ENCODE peak calls at places on chromosomes 12 and 14, in four cellular contexts. F is PC-3, H is HCT116, Q is H1. A is an unnamed sample. For H3K4me1, the result is how much of the 10 kb centered on the place peaks cover.

GRCh38 chr12:8081228-8081920 is 700 bp upstream of the NECAP1 start:
- DNase-seq in Q (no peak), F (no peak), H (no peak), A (peak)

GRCh38 chr14:100440207-100440631 is 117.1 kb downstream of the SLC25A47 start:
- DNase-seq in H (no peak), F (peak), Q (peak), A (no peak)

GRCh38 chr14:78700236-78700635 is 530.1 kb downstream of the NRXN3 start:
- DNase-seq in H (no peak), Q (no peak), F (peak), A (no peak)

GRCh38 chr12:108699955-108700563 is 31.3 kb downstream of the CORO1C start:
- DNase-seq in F (no peak), Q (no peak), H (no peak), A (no peak)

GRCh38 chr14:69716483-69717187 is 50.3 kb upstream of the SRSF5 start:
- DNase-seq in H (no peak), F (peak), Q (no peak), A (peak)

GRCh38 chr14:102525213-102526143 is 15.9 kb upstream of the ANKRD9 start:
- DNase-seq in F (peak), Q (no peak), H (peak), A (peak)

GRCh38 chr12:79514730-79515525 is 175.8 kb downstream of the PAWR start:
- DNase-seq in F (no peak), H (no peak), Q (no peak), A (no peak)

GRCh38 chr14:69711471-69712216 is 55.3 kb upstream of the SRSF5 start:
- DNase-seq in H (no peak), F (no peak), Q (no peak), A (no peak)

GRCh38 chr12:8603858-8604257 is 8.8 kb downstream of the AICDA start:
- DNase-seq in H (no peak), Q (no peak), F (no peak), A (no peak)

GRCh38 chr12:19669793-19670192 is 230.5 kb downstream of the AEBP2 start:
- DNase-seq in H (no peak), Q (no peak), F (no peak), A (no peak)

GRCh38 chr14:77524536-77524935 is 25.9 kb upstream of the ISM2 start:
- DNase-seq in Q (no peak), F (no peak), H (no peak), A (no peak)

GRCh38 chr12:74689071-74689655 is 151.5 kb downstream of the ATXN7L3B start:
- DNase-seq in H (peak), F (peak), Q (no peak), A (peak)

GRCh38 chr12:109466305-109466704 is 10.8 kb downstream of the KCTD10 start:
- DNase-seq in H (no peak), Q (no peak), F (no peak), A (no peak)

GRCh38 chr14:92914087-92914656 is 8.8 kb upstream of the CHGA start:
- DNase-seq in Q (peak), F (peak), H (no peak), A (peak)

GRCh38 chr12:109739747-109740693 is 26.4 kb downstream of the FAM222A start:
- DNase-seq in H (no peak), Q (peak), F (no peak), A (no peak)

GRCh38 chr14:24115451-24116110 is 832 bp upstream of the NRL start:
- DNase-seq in H (no peak), Q (no peak), F (no peak), A (no peak)

GRCh38 chr12:55829967-55830600 is 697 bp upstream of the DNAJC14 start:
- DNase-seq in H (no peak), F (peak), Q (peak), A (no peak)

GRCh38 chr12:104805186-104805585 is 152.9 kb downstream of the SLC41A2 start:
- DNase-seq in Q (no peak), F (peak), H (no peak), A (no peak)

GRCh38 chr12:127174881-127175280 is 1092.1 kb upstream of the TMEM132C start:
- DNase-seq in H (no peak), F (peak), Q (no peak), A (no peak)

GRCh38 chr14:81516941-81517797 is 16.5 kb downstream of the SEL1L start:
- DNase-seq in F (peak), H (no peak), Q (no peak), A (no peak)

GRCh38 chr12:97229036-97229435 is 233.6 kb upstream of the RMST start:
- DNase-seq in Q (no peak), H (no peak), F (no peak), A (no peak)

GRCh38 chr12:122850695-122851350 is 15.6 kb downstream of the HIP1R start:
- DNase-seq in H (no peak), F (peak), Q (no peak), A (no peak)

GRCh38 chr14:90382491-90383125 is 14.2 kb upstream of the CALM1 start:
- DNase-seq in Q (no peak), F (peak), H (peak), A (peak)

GRCh38 chr14:105974902-105975301 is 448.5 kb downstream of the TMEM121 start:
- DNase-seq in F (no peak), Q (peak), H (peak), A (no peak)

GRCh38 chr12:64670856-64671639 is 60.8 kb downstream of the RASSF3 start:
- DNase-seq in H (peak), Q (no peak), F (peak), A (no peak)

GRCh38 chr14:52304248-52304904 is 9.7 kb upstream of the PTGER2 start:
- DNase-seq in Q (no peak), H (no peak), F (no peak), A (no peak)

GRCh38 chr12:30925607-30926242 is 823 bp upstream of the TSPAN11 start:
- DNase-seq in H (no peak), Q (no peak), F (no peak), A (no peak)

GRCh38 chr12:51848843-51849735 is 571 bp upstream of the FIGNL2 start:
- DNase-seq in F (no peak), Q (peak), H (no peak), A (no peak)

GRCh38 chr12:47376937-47377336 is 297.2 kb upstream of the AMIGO2 start:
- DNase-seq in H (no peak), F (peak), Q (no peak), A (no peak)

GRCh38 chr12:109759595-109759994 is 46.0 kb downstream of the FAM222A start:
- DNase-seq in H (no peak), F (no peak), Q (peak), A (no peak)

GRCh38 chr12:3341594-3341993 is 149.4 kb upstream of the PRMT8 start:
- DNase-seq in F (no peak), Q (no peak), H (no peak), A (no peak)

DNA sequence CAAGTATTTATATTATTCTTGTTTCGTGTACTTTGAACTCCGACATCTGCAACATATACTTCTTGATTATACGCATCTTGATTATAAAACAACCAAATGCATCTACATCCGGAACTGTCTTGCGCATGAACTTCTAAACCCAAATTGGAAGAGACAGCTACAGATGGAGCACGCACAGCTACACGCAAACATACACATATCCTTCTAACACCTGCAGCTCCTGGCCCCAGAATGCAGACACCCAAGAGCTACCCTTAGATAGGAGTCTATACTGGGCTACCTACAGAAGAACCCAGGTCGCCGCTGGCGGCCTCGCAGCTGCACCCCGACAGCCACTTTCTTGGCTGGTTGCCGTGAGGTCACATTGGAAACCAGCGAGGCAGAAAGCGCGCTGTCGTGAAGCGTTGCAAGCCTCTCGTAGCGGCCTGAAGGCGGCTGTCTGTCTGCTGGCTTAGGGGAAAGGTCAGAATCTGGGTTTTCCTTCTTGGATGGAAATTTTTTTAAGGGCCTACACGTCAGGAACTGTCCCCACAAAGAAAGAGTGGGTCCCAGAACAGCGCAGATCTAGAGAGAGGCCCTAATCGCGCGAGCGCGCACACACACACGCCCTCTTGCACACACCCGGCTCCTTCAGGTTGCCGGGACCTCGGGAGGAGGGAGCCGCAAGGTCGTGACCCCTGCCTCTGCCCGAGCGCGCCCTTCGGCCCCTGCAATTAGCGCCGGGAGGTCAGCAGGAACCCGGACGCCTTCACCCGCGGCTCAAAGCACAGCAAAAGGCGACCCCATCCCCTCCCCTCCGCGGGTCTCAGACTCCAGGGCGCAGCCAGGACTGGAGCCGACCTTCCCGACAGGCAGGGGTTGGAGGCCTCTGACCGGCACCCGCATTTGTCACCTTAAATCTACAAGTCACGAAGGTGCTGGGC is 17.0 kb downstream of the TBX3 start:
- DNase-seq in F (peak), H (no peak), Q (peak), A (no peak)
- TF ChIP-seq EZH2 in F (no peak), H (no peak), Q (peak), A (no peak)

GRCh38 chr12:112530941-112531340 is 112.2 kb downstream of the PTPN11 start:
- DNase-seq in F (no peak), Q (no peak), H (no peak), A (no peak)
- H3K4me1 ChIP-seq in F (under half), Q (under half), H (under half), A (under half)

GRCh38 chr12:9727813-9728212 is 5.1 kb downstream of the CLECL1 start:
- DNase-seq in Q (no peak), F (no peak), H (no peak), A (no peak)
- H2AFZ ChIP-seq in Q (no peak), F (no peak), H (no peak), A (no peak)

DNA sequence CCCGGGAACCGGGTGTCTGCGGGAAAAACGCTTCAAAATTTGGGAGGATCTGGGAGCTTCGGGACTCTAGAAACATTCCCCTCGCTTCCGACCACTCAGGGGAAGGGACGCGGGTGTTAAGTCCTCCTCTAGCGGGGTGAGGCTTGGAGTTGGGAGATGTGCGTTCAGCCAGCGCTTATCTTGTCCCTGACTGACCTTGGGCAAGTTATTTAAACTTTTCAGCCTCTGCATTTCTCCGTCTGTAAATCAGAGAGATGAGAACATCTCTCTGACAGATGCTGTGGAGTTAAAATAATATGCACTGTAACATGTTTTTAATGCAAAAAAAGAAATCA is 76.9 kb upstream of the ANO4 start:
- DNase-seq in F (no peak), Q (no peak), H (no peak), A (no peak)
- TF ChIP-seq EZH2 in F (no peak), Q (peak), H (no peak), A (no peak)

GRCh38 chr14:104694475-104694950 is 5.1 kb downstream of the INF2 start:
- DNase-seq in H (no peak), Q (no peak), F (no peak), A (no peak)

GRCh38 chr14:104692261-104692938 is 3.0 kb downstream of the INF2 start:
- DNase-seq in F (no peak), Q (no peak), H (no peak), A (no peak)

GRCh38 chr14:104693482-104694431 is 4.3 kb downstream of the INF2 start:
- DNase-seq in Q (no peak), F (no peak), H (no peak), A (no peak)

GRCh38 chr14:104691546-104692260 is 2.3 kb downstream of the INF2 start:
- DNase-seq in F (no peak), Q (no peak), H (no peak), A (no peak)

GRCh38 chr14:104692939-104693315 is 3.5 kb downstream of the INF2 start:
- DNase-seq in F (no peak), Q (no peak), H (no peak), A (no peak)
- H3K4me1 ChIP-seq in F (under half), Q (under half), H (half or more), A (under half)